ENCODE peak calls at places on chromosomes 16 and 17, in five cellular contexts. M is mesothelial cell of epicardium, S is astrocyte of the spinal cord, K is HFF-Myc, D is GM12865. T is an unnamed sample.

GRCh38 chr16:86740817-86741799 is 162.8 kb downstream of the FOXL1 start:
- DNase-seq in M (peak), K (peak), S (peak), D (no peak), T (peak)

GRCh38 chr17:8488931-8489330 is 53.2 kb downstream of the NDEL1 start:
- DNase-seq in D (no peak), K (peak), S (peak), M (no peak), T (peak)

GRCh38 chr16:82580293-82580900 is 46.4 kb upstream of the CDH13 start:
- DNase-seq in M (no peak), D (peak), K (no peak), S (peak), T (peak)

GRCh38 chr17:46976626-46977270 is 2.3 kb downstream of the RPRML start:
- DNase-seq in S (no peak), M (no peak), D (no peak), K (no peak), T (no peak)

GRCh38 chr17:1241904-1242303 is 28.3 kb upstream of the BHLHA9 start:
- DNase-seq in K (peak), M (no peak), D (no peak), S (no peak), T (peak)

GRCh38 chr17:73011016-73011486 is 81.4 kb downstream of the SLC39A11 start:
- DNase-seq in M (no peak), K (no peak), D (no peak), S (no peak), T (no peak)

GRCh38 chr16:53891409-53892139 is 187.6 kb downstream of the FTO start:
- DNase-seq in D (no peak), M (no peak), S (no peak), K (no peak), T (no peak)

GRCh38 chr17:40551874-40552768 is 13.2 kb downstream of the CCR7 start:
- DNase-seq in S (peak), D (peak), M (peak), K (no peak), T (peak)

GRCh38 chr16:4081577-4082021 is 34.6 kb downstream of the ADCY9 start:
- DNase-seq in M (no peak), S (no peak), D (no peak), K (no peak), T (no peak)

GRCh38 chr17:75060434-75061054 is 13.5 kb downstream of the KCTD2 start:
- DNase-seq in K (no peak), M (no peak), D (no peak), S (no peak), T (no peak)

GRCh38 chr16:4347765-4348509 is 3.2 kb downstream of the PAM16 start:
- DNase-seq in D (no peak), K (no peak), M (no peak), S (no peak), T (no peak)

GRCh38 chr16:66419527-66419926 is 7.6 kb upstream of the BEAN1 start:
- DNase-seq in D (no peak), K (no peak), S (no peak), M (no peak), T (no peak)

GRCh38 chr16:49513040-49513439 is 139.4 kb downstream of the C16orf78 start:
- DNase-seq in M (no peak), D (peak), S (no peak), K (no peak), T (peak)

GRCh38 chr17:75693500-75694481 is 26.7 kb downstream of the SAP30BP start:
- DNase-seq in S (peak), D (no peak), M (peak), K (peak), T (peak)

GRCh38 chr17:79914813-79915740 is 75.8 kb upstream of the CBX4 start:
- DNase-seq in D (no peak), M (no peak), S (no peak), K (no peak), T (no peak)

GRCh38 chr17:76570877-76571471 is 14.7 kb downstream of the ST6GALNAC2 start:
- DNase-seq in K (no peak), M (no peak), D (no peak), S (no peak), T (no peak)

GRCh38 chr17:57009737-57010445 is 32.0 kb downstream of the SCPEP1 start:
- DNase-seq in K (no peak), M (no peak), S (peak), D (peak), T (peak)

GRCh38 chr16:80985611-80986010 is 21.1 kb downstream of the CMC2 start:
- DNase-seq in S (no peak), M (no peak), K (no peak), D (no peak), T (no peak)

GRCh38 chr17:67258836-67259468 is 14.0 kb upstream of the HELZ start:
- DNase-seq in S (no peak), K (no peak), D (no peak), M (no peak), T (no peak)

GRCh38 chr16:69243479-69243878 is 56.5 kb downstream of the SNTB2 start:
- DNase-seq in S (peak), K (no peak), D (no peak), M (no peak), T (no peak)

GRCh38 chr17:30380643-30381419 is 2.1 kb downstream of the CPD start:
- DNase-seq in S (no peak), K (no peak), D (no peak), M (no peak), T (no peak)

GRCh38 chr17:44552361-44552760 is 4.9 kb upstream of the FZD2 start:
- DNase-seq in M (no peak), S (no peak), D (no peak), K (no peak), T (peak)

GRCh38 chr16:2857451-2858244 is at the start of gene PRSS22:
- DNase-seq in S (no peak), M (peak), D (no peak), K (no peak), T (no peak)

GRCh38 chr17:79045830-79046500 is 22.0 kb downstream of the C1QTNF1 start:
- DNase-seq in M (peak), K (no peak), S (peak), D (peak), T (peak)

GRCh38 chr17:50117202-50118040 is 12.5 kb downstream of the SAMD14 start:
- DNase-seq in M (peak), D (peak), K (no peak), S (peak), T (no peak)

GRCh38 chr17:27945333-27945616 is 52.1 kb upstream of the LYRM9 start:
- DNase-seq in S (no peak), D (peak), K (no peak), M (no peak), T (no peak)

GRCh38 chr17:1188812-1189211 is 9.0 kb upstream of the ABR start:
- DNase-seq in S (no peak), K (no peak), D (peak), M (no peak), T (peak)

GRCh38 chr17:41329279-41329925 is 13.9 kb upstream of the KRTAP17-1 start:
- DNase-seq in S (peak), M (peak), K (peak), D (no peak), T (peak)

GRCh38 chr17:39221572-39221971 is 4.2 kb downstream of the STAC2 start:
- DNase-seq in M (no peak), S (no peak), K (no peak), D (no peak), T (no peak)

GRCh38 chr16:75648265-75649076 is 898 bp downstream of the TERF2IP start:
- DNase-seq in K (peak), M (peak), D (peak), S (peak), T (peak)

GRCh38 chr16:24138024-24138423 is 118.1 kb upstream of the CACNG3 start:
- DNase-seq in D (no peak), M (no peak), S (no peak), K (no peak), T (no peak)

GRCh38 chr16:73183678-73184092 is 135.8 kb upstream of the ZFHX3 start:
- DNase-seq in M (no peak), S (no peak), K (peak), D (no peak), T (no peak)
- TF ChIP-seq CTCF in M (no peak), S (no peak), K (peak), D (no peak), T (no peak)

GRCh38 chr16:29314292-29314934 is 92.1 kb downstream of the NPIPB11 start:
- DNase-seq in K (no peak), D (no peak), M (no peak), S (no peak), T (no peak)

GRCh38 chr16:29317269-29317668 is 89.2 kb downstream of the NPIPB11 start:
- DNase-seq in D (no peak), M (no peak), S (no peak), K (no peak), T (no peak)

GRCh38 chr16:29316673-29317237 is 89.8 kb downstream of the NPIPB11 start:
- DNase-seq in K (no peak), S (no peak), M (no peak), D (no peak), T (no peak)

GRCh38 chr16:29315046-29315445 is 91.5 kb downstream of the NPIPB11 start:
- DNase-seq in S (no peak), D (no peak), K (no peak), M (no peak), T (no peak)

DNA sequence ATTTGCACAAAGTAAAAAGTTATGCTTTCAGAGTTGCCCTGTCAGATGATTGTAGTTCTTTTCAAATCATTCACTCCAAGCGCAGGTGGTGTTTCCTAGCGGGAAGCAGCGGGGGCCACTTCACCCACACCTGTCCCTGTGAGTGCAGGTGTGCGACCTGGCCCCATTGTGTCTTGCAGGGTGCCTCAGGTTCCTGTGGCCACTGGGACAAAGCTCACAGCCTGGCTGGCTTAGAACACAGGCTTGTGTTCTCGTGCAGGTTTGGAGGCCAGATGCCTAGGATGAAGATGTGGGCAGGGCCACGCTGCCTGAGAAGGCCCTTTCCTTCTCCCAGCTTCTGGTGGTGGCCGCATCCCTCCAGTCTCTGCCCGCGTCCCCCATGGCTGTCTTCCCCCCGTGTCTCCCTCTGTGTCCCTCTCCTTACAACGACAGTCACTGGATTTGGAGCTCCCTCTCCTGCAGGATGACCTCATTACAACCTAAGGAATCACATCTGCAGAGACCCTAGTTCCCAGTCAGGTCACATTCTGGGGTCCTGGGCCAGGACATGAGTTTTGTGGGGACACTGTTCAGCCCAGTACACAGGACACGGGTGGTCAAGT is 90.5 kb downstream of the NPIPB11 start:
- DNase-seq in M (no peak), K (no peak), S (no peak), D (no peak), T (no peak)
- TF ChIP-seq CTCF in M (no peak), K (no peak), S (peak), D (no peak), T (peak)

GRCh38 chr17:59165933-59166342 is 10.4 kb downstream of the PRR11 start:
- DNase-seq in K (peak), S (peak), M (no peak), D (peak), T (peak)
- TF ChIP-seq CTCF in K (peak), S (peak), M (peak), D (peak), T (peak)

GRCh38 chr17:7048968-7049367 is 5.1 kb upstream of the SLC16A11 start:
- DNase-seq in S (no peak), M (no peak), K (no peak), D (no peak), T (no peak)

GRCh38 chr17:7047566-7047965 is 3.7 kb upstream of the SLC16A11 start:
- DNase-seq in M (no peak), D (no peak), K (no peak), S (no peak), T (peak)

GRCh38 chr17:7045492-7046126 is 1.7 kb upstream of the SLC16A11 start:
- DNase-seq in M (no peak), S (peak), D (peak), K (no peak), T (peak)

GRCh38 chr17:7043544-7044268 is at the start of gene SLC16A11:
- DNase-seq in D (no peak), M (peak), S (peak), K (no peak), T (no peak)

GRCh38 chr17:7046127-7046724 is 2.3 kb upstream of the SLC16A11 start:
- DNase-seq in M (peak), D (no peak), S (no peak), K (no peak), T (no peak)
- TF ChIP-seq CTCF in M (peak), D (no peak), S (no peak), K (no peak), T (no peak)

GRCh38 chr17:17783825-17784598 is 52.8 kb downstream of the SREBF1 start:
- DNase-seq in M (peak), S (peak), D (peak), K (no peak), T (no peak)

GRCh38 chr17:17784599-17785264 is 52.1 kb downstream of the SREBF1 start:
- DNase-seq in D (peak), S (no peak), K (no peak), M (no peak), T (no peak)

GRCh38 chr17:17782425-17783120 is 54.2 kb downstream of the SREBF1 start:
- DNase-seq in M (peak), D (peak), K (no peak), S (peak), T (peak)

GRCh38 chr17:17781591-17782424 is 55.0 kb downstream of the SREBF1 start:
- DNase-seq in K (no peak), D (no peak), M (peak), S (peak), T (peak)

GRCh38 chr17:17783121-17783824 is 53.5 kb downstream of the SREBF1 start:
- DNase-seq in K (no peak), D (peak), S (peak), M (peak), T (peak)
- TF ChIP-seq CTCF in K (no peak), D (peak), S (no peak), M (no peak), T (peak)

GRCh38 chr17:42406602-42407288 is 16.3 kb downstream of the CAVIN1 start:
- DNase-seq in S (no peak), M (no peak), D (no peak), K (no peak), T (no peak)

GRCh38 chr17:42407289-42407836 is 15.7 kb downstream of the CAVIN1 start:
- DNase-seq in K (no peak), D (peak), M (no peak), S (peak), T (peak)

GRCh38 chr17:42405076-42405475 is 16.8 kb upstream of the STAT3 start:
- DNase-seq in M (no peak), K (no peak), D (no peak), S (no peak), T (no peak)

GRCh38 chr17:42404326-42405055 is 16.2 kb upstream of the STAT3 start:
- DNase-seq in S (no peak), D (no peak), M (no peak), K (no peak), T (no peak)

GRCh38 chr17:42405963-42406495 is 17.0 kb downstream of the CAVIN1 start:
- DNase-seq in S (peak), M (peak), D (peak), K (no peak), T (peak)
- TF ChIP-seq CTCF in S (peak), M (peak), D (peak), K (peak), T (peak)

DNA sequence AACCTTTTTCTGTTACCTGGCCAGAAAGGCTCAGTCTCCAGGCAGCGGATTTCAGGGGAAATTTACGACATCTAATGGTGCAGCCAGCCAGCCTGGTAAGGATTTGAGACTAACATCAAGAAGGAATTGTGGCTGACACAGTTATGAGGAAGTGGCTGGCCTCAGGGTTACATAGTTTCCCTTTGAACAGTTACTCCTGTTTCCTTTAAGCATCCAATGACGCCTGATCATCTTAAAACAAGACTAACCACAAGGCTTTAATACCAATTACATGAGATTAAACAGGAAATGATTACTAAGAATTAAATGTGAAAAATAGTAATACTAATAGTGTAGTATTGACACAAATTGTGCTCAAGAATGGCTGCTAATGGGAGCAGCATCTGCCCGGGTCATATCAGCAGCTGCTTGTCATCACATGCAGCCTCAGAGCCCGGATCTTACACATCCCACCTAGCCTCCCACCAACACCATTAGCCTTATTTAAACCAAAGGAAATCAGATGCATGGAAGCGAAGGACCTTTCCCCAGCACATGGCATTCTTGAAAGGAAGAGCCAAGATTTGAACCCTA is 431.8 kb downstream of the PMP22 start:
- DNase-seq in S (peak), M (no peak), K (peak), D (no peak), T (no peak)
- TF ChIP-seq CTCF in S (no peak), M (no peak), K (no peak), D (no peak), T (no peak)

T was measured in MCF 10A.